ENCODE peak calls at places on chromosome 4, in six cellular contexts. Q, E, L, S, I and Z are unnamed samples.
A peak's percentile ranks its signal among the peaks of the same experiment; 100 is the strongest.

GRCh38 chr4:37780444-37781133 is 45.9 kb upstream of the PGM2 start:
- DNase-seq in Q (no peak), E (no peak), L (no peak), S (no peak), I (no peak), Z (no peak)

GRCh38 chr4:147976341-147976928 is 244.5 kb downstream of the ARHGAP10 start:
- DNase-seq in Q (no peak), E (no peak), L (no peak), S (no peak), I (no peak), Z (no peak)

GRCh38 chr4:186840771-186841301 is 117.2 kb upstream of the FAT1 start:
- DNase-seq in Q (peak; percentile 52), E (no peak), L (no peak), S (peak; percentile 43), I (no peak), Z (peak; percentile 74)

GRCh38 chr4:68218044-68218443 is 27.4 kb downstream of the TMPRSS11B start:
- DNase-seq in Q (no peak), E (no peak), L (no peak), S (no peak), I (no peak), Z (no peak)

GRCh38 chr4:28225689-28226353 is 1365.2 kb downstream of the STIM2 start:
- DNase-seq in Q (no peak), E (no peak), L (no peak), S (no peak), I (no peak), Z (no peak)

GRCh38 chr4:150072906-150073714 is 5.1 kb upstream of the DCLK2 start:
- DNase-seq in Q (no peak), E (no peak), L (no peak), S (no peak), I (peak; percentile 97), Z (no peak)

GRCh38 chr4:73821325-73821724 is 15.2 kb upstream of the CXCL6 start:
- DNase-seq in Q (no peak), E (no peak), L (no peak), S (no peak), I (no peak), Z (no peak)

GRCh38 chr4:163988921-163989320 is 494.4 kb downstream of the TMA16 start:
- DNase-seq in Q (no peak), E (no peak), L (no peak), S (no peak), I (no peak), Z (no peak)

GRCh38 chr4:26826721-26827120 is 33.9 kb upstream of the STIM2 start:
- DNase-seq in Q (peak; percentile 47), E (no peak), L (no peak), S (no peak), I (peak; percentile 59), Z (no peak)

DNA sequence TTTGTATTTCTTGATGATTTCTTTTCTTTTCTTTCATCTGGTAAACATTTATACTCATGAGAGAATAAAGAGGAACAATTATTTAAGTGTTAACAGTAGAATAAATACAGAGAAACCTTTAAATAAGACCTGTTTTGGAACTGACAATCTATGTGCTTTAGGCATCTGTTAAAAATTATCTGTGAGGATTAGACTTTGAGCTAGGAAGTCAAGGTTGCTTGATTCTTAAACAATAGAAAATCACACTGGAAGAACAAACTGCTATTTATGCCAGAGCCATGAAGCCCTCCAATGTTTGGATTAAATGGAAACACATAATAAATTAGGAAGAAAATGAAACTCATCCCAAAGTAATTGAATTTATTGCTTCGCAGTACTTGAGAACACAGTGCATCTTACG is 207.2 kb upstream of the NPY2R start:
- DNase-seq in Q (no peak), E (no peak), L (no peak), S (no peak), I (no peak), Z (no peak)
- H3K27ac ChIP-seq in Q (no peak overlapping the region), E (no peak overlapping the region), L (no peak overlapping the region), S (no peak overlapping the region), I (no peak overlapping the region), Z (no peak overlapping the region)

GRCh38 chr4:20253799-20254409 is 2.2 kb downstream of the SLIT2 start:
- DNase-seq in Q (peak; percentile 28), E (peak; percentile 76), L (peak; percentile 45), S (peak; percentile 38), I (peak; percentile 30), Z (peak; percentile 80)
- H3K27ac ChIP-seq in Q (no peak overlapping the region), E (peak overlapping the region; percentile 43), L (peak overlapping the region; percentile 54), S (peak overlapping the region; percentile 79), I (no peak overlapping the region), Z (no peak overlapping the region)

GRCh38 chr4:40628888-40629287 is 776 bp downstream of the RBM47 start:
- DNase-seq in Q (no peak), E (no peak), L (no peak), S (no peak), I (no peak), Z (no peak)
- H3K27ac ChIP-seq in Q (no peak overlapping the region), E (peak overlapping the region; percentile 95), L (peak overlapping the region; percentile 97), S (no peak overlapping the region), I (no peak overlapping the region), Z (no peak overlapping the region)

DNA sequence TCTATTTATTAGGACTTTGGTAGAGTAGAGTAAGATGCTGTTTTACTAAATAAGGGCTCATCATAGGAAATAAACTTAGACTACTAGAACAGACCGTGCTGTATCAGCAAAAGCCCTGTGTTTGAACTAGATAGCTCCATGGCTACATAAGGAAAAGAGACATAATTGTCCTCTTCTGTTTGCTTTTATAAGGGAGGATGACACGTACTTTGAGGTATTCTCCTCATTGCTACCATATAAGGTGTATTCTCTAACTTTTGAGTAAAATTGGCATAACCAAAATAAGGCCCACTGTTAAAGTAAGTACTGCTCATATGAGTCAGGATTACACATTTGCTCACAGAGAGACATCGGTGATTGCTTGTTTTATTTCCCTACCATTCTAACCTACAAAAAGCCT is 64.3 kb downstream of the PDLIM5 start:
- DNase-seq in Q (no peak), E (no peak), L (no peak), S (no peak), I (peak; percentile 95), Z (no peak)
- H3K27ac ChIP-seq in Q (no peak overlapping the region), E (no peak overlapping the region), L (no peak overlapping the region), S (peak overlapping the region; percentile 99), I (peak overlapping the region; percentile 93), Z (peak overlapping the region; percentile 77)

GRCh38 chr4:40612831-40613230 is 16.8 kb downstream of the RBM47 start:
- DNase-seq in Q (no peak), E (no peak), L (no peak), S (no peak), I (no peak), Z (no peak)
- H3K27ac ChIP-seq in Q (no peak overlapping the region), E (no peak overlapping the region), L (no peak overlapping the region), S (no peak overlapping the region), I (no peak overlapping the region), Z (no peak overlapping the region)

DNA sequence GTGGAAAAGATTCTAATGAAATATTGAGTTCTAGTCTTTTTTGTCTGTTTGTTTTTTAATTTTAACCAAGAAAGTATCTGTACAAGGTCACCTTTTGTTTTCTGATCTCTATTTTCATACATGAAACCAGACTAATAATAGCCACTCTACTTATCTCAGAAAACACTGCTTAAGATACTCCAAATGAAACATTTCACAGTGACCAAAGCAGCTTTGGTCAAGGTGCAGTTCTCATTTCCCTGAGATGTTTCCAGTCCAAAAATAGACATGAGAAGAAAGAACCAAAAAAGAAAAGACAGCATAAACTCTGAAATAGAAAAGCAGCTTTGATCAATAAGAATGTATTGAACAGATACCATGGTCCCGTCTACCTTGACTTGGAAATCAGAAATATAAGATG is 782.8 kb downstream of the RAB28 start:
- DNase-seq in Q (no peak), E (no peak), L (no peak), S (no peak), I (no peak), Z (no peak)
- H3K27ac ChIP-seq in Q (no peak overlapping the region), E (no peak overlapping the region), L (no peak overlapping the region), S (no peak overlapping the region), I (no peak overlapping the region), Z (no peak overlapping the region)

GRCh38 chr4:76800902-76801301 is 97.0 kb downstream of the SOWAHB start:
- DNase-seq in Q (no peak), E (no peak), L (no peak), S (no peak), I (no peak), Z (no peak)

GRCh38 chr4:76802546-76803021 is 95.4 kb downstream of the SOWAHB start:
- DNase-seq in Q (no peak), E (no peak), L (no peak), S (no peak), I (peak; percentile 26), Z (no peak)

GRCh38 chr4:76804060-76804459 is 93.9 kb downstream of the SOWAHB start:
- DNase-seq in Q (no peak), E (no peak), L (no peak), S (no peak), I (no peak), Z (peak; percentile 50)

GRCh38 chr4:76801621-76802545 is 96.1 kb downstream of the SOWAHB start:
- DNase-seq in Q (peak; percentile 83), E (no peak), L (no peak), S (peak; percentile 63), I (no peak), Z (no peak)

GRCh38 chr4:76803522-76803921 is 94.4 kb downstream of the SOWAHB start:
- DNase-seq in Q (no peak), E (no peak), L (no peak), S (peak; percentile 64), I (peak; percentile 92), Z (peak; percentile 73)
- H3K27ac ChIP-seq in Q (no peak overlapping the region), E (no peak overlapping the region), L (no peak overlapping the region), S (peak overlapping the region; percentile 69), I (peak overlapping the region; percentile 42), Z (peak overlapping the region; percentile 62)

DNA sequence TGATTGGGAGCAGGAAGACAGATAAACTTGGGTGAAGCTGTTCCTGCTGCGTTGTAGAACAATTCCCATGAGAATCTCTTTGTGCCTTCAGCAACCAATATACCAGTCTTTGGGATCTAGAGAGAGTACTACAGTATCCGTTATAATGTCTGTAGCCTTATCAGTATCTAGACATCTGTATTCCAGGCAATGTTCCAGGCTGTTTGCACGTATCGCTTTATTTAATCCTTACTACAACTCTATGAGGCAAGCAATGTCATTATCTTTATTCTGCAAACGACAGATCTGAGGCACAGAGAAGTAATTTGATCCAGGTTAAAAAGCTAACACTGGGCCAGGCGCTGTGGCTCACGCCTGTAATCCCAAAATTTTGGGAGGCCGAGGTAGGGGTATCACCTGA is 251.6 kb downstream of the ARHGAP24 start:
- DNase-seq in Q (no peak), E (no peak), L (no peak), S (no peak), I (no peak), Z (no peak)
- H3K27ac ChIP-seq in Q (no peak overlapping the region), E (peak overlapping the region; percentile 80), L (peak overlapping the region; percentile 53), S (no peak overlapping the region), I (no peak overlapping the region), Z (no peak overlapping the region)